ENCODE peak calls at places on chromosome 9, in five cellular contexts. One of them, this sample, is unnamed.

GRCh38 chr9:126030716-126031115 is 283.5 kb downstream of the PBX3 start:
- DNase-seq in Peyer's patch: peak; percentile 34
- DNase-seq in prostate gland: no peak
- DNase-seq in AG04450: no peak
- DNase-seq in colonic mucosa: no peak
- DNase-seq in this sample: no peak

GRCh38 chr9:17090041-17090440 is 44.8 kb upstream of the CNTLN start:
- DNase-seq in Peyer's patch: no peak
- DNase-seq in prostate gland: no peak
- DNase-seq in AG04450: no peak
- DNase-seq in colonic mucosa: no peak
- DNase-seq in this sample: no peak

GRCh38 chr9:68678430-68678829 is 26.6 kb upstream of the PIP5K1B start:
- DNase-seq in Peyer's patch: no peak
- DNase-seq in prostate gland: no peak
- DNase-seq in AG04450: no peak
- DNase-seq in colonic mucosa: no peak
- DNase-seq in this sample: peak; percentile 19

GRCh38 chr9:19161257-19162025 is 34.1 kb upstream of the PLIN2 start:
- DNase-seq in Peyer's patch: no peak
- DNase-seq in prostate gland: peak; percentile 54
- DNase-seq in AG04450: peak; percentile 81
- DNase-seq in colonic mucosa: peak; percentile 67
- DNase-seq in this sample: no peak

GRCh38 chr9:37639109-37639748 is 11.5 kb upstream of the FRMPD1 start:
- DNase-seq in Peyer's patch: no peak
- DNase-seq in prostate gland: no peak
- DNase-seq in AG04450: no peak
- DNase-seq in colonic mucosa: no peak
- DNase-seq in this sample: peak; percentile 72

GRCh38 chr9:18390393-18390792 is 83.6 kb upstream of the ADAMTSL1 start:
- DNase-seq in Peyer's patch: no peak
- DNase-seq in prostate gland: no peak
- DNase-seq in AG04450: peak; percentile 7
- DNase-seq in colonic mucosa: no peak
- DNase-seq in this sample: no peak

GRCh38 chr9:6716766-6717165 is 41.0 kb upstream of the KDM4C start:
- DNase-seq in Peyer's patch: no peak
- DNase-seq in prostate gland: no peak
- DNase-seq in AG04450: no peak
- DNase-seq in colonic mucosa: no peak
- DNase-seq in this sample: no peak

GRCh38 chr9:89278997-89279739 is 31.8 kb upstream of the CKS2 start:
- DNase-seq in Peyer's patch: no peak
- DNase-seq in prostate gland: no peak
- DNase-seq in AG04450: peak; percentile 21
- DNase-seq in colonic mucosa: peak; percentile 27
- DNase-seq in this sample: peak; percentile 68

GRCh38 chr9:38339087-38339486 is 53.4 kb upstream of the ALDH1B1 start:
- DNase-seq in Peyer's patch: no peak
- DNase-seq in prostate gland: no peak
- DNase-seq in AG04450: no peak
- DNase-seq in colonic mucosa: no peak
- DNase-seq in this sample: no peak

DNA sequence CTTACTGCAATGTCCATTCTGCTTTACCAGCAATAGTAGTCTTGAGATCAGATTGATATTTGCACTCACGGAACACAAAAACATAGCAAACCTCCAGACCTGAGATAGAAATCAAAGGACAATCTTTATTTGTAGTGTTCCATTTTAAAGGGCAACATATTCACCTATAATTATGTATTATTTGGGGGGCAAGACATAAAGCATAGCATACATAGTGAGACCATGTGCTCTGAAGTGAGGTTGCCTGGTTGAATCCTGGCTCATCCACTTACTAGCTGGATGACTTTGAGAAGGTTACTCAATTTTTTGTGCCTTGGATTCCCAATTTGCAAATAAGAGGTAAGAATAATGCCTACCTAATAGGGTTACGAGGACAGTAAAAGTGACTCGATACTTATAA is at the start of gene OR1B1:
- DNase-seq in Peyer's patch: no peak
- DNase-seq in prostate gland: no peak
- DNase-seq in AG04450: no peak
- DNase-seq in colonic mucosa: no peak
- DNase-seq in this sample: no peak
- H3K9me3 ChIP-seq in Peyer's patch: no peaks in the 10 kb centered on the region
- H3K9me3 ChIP-seq in prostate gland: no peaks in the 10 kb centered on the region
- H3K9me3 ChIP-seq in AG04450: no peaks in the 10 kb centered on the region
- H3K9me3 ChIP-seq in colonic mucosa: no peaks in the 10 kb centered on the region
- H3K9me3 ChIP-seq in this sample: no peaks in the 10 kb centered on the region

GRCh38 chr9:107108367-107108766 is 174.7 kb upstream of the RAD23B start:
- DNase-seq in Peyer's patch: no peak
- DNase-seq in prostate gland: no peak
- DNase-seq in AG04450: no peak
- DNase-seq in colonic mucosa: no peak
- DNase-seq in this sample: no peak
- H3K4me3 ChIP-seq in Peyer's patch: no peak overlapping the region
- H3K4me3 ChIP-seq in prostate gland: no peak overlapping the region
- H3K4me3 ChIP-seq in AG04450: no peak overlapping the region
- H3K4me3 ChIP-seq in colonic mucosa: no peak overlapping the region
- H3K4me3 ChIP-seq in this sample: no peak overlapping the region

DNA sequence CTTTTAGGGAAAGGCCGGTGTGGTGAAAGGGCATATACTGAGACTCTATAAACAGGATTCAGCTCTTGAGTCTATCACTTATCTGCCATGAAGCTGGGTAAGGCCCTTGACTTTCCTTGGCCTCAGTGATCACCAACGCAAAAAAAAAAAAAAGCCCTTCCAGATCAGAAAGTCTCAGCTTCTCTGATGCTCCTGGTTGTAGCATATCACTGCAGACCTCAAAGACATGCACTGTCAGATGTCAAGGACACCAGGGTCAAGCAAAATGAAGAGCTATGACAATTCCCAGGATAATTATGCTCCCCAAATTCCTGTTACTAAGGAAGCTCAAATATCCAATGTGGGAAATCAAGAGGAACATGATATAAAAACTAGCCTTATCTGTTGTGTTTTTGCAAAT is 68.3 kb upstream of the IFNE start:
- DNase-seq in Peyer's patch: no peak
- DNase-seq in prostate gland: no peak
- DNase-seq in AG04450: no peak
- DNase-seq in colonic mucosa: no peak
- DNase-seq in this sample: no peak
- H3K27me3 ChIP-seq in Peyer's patch: no peaks in the 10 kb centered on the region
- H3K27me3 ChIP-seq in prostate gland: no peaks in the 10 kb centered on the region
- H3K27me3 ChIP-seq in AG04450: no peaks in the 10 kb centered on the region
- H3K27me3 ChIP-seq in colonic mucosa: no peaks in the 10 kb centered on the region
- H3K27me3 ChIP-seq in this sample: no peaks in the 10 kb centered on the region

DNA sequence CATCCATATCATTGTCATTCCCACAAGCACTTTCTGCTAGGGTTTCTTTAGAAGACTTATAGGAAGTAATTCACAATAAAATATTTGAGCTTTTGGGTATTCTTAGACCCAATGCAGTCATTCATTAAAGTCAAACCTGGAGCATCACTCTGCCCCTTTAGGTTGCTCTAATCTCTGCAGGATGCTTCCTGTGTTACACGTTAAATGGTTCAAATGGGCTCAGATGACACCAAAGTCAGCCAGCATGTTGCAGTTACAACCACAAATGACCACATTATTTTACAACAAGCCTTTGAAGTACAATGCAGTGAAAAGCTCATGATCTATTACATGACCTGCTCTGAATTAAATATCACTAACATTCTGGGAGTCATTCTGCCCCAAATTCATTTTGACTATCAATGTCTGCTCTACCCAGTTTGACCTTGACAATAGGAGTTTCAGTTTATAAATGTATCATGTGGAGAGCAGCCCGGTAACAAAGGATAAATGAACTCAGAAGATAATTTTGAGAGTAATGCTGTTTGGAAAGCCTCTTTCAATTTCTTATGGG is 668.5 kb upstream of the DMAC1 start:
- DNase-seq in Peyer's patch: no peak
- DNase-seq in prostate gland: no peak
- DNase-seq in AG04450: no peak
- DNase-seq in colonic mucosa: no peak
- DNase-seq in this sample: no peak
- H3K9me3 ChIP-seq in Peyer's patch: no peaks in the 10 kb centered on the region
- H3K9me3 ChIP-seq in prostate gland: no peaks in the 10 kb centered on the region
- H3K9me3 ChIP-seq in AG04450: no peaks in the 10 kb centered on the region
- H3K9me3 ChIP-seq in colonic mucosa: no peaks in the 10 kb centered on the region
- H3K9me3 ChIP-seq in this sample: no peaks in the 10 kb centered on the region

GRCh38 chr9:12880406-12881016 is 105.7 kb downstream of the LURAP1L start:
- DNase-seq in Peyer's patch: no peak
- DNase-seq in prostate gland: no peak
- DNase-seq in AG04450: peak; percentile 47
- DNase-seq in colonic mucosa: no peak
- DNase-seq in this sample: no peak
- H3K4me3 ChIP-seq in Peyer's patch: no peak overlapping the region
- H3K4me3 ChIP-seq in prostate gland: no peak overlapping the region
- H3K4me3 ChIP-seq in AG04450: no peak overlapping the region
- H3K4me3 ChIP-seq in colonic mucosa: no peak overlapping the region
- H3K4me3 ChIP-seq in this sample: no peak overlapping the region

DNA sequence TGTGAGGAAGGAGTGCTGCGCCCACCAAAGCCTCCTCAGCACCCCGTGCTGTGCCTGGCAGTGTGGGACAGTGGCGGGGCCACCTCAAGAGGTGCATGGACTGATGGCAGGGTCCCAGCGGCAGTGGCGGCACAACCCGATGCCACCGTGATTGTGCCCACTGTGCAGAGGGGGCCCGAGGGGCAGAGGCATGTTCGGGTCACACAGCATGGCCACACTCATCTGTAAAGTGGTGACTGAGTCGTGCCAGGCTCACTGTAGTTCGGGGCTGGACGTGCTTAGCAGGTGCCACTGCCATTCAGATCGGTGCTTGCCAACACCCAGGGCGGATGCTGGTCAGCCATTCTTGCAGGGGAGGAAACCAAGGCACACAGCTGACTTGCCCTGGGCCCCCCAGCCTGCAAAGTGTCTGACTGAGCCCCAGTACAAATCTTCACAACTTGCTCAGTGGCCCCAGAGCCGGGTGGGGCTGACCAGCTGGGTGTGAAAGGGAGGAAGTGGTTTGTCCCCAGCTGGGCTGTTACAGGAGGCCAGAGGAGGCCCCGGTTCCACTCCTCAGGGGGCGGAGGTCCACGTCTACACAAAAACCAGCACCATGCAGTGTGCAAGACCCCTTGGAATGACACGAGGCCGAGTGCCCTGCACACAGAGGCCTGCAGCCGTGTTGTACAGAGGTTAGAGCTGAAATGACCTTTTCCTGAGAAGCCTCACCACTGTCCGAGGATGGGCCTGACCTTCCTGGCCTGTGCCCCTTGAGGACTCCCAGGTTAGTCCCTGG is 17.8 kb downstream of the FGD3 start:
- DNase-seq in Peyer's patch: no peak
- DNase-seq in prostate gland: no peak
- DNase-seq in AG04450: no peak
- DNase-seq in colonic mucosa: no peak
- DNase-seq in this sample: no peak
- H3K27me3 ChIP-seq in Peyer's patch: no peaks in the 10 kb centered on the region
- H3K27me3 ChIP-seq in prostate gland: no peaks in the 10 kb centered on the region
- H3K27me3 ChIP-seq in AG04450: no peaks in the 10 kb centered on the region
- H3K27me3 ChIP-seq in colonic mucosa: no peaks in the 10 kb centered on the region
- H3K27me3 ChIP-seq in this sample: peaks cover 14% of the 10 kb centered on the region

GRCh38 chr9:90485028-90485427 is 157.6 kb downstream of the DIRAS2 start:
- DNase-seq in Peyer's patch: no peak
- DNase-seq in prostate gland: no peak
- DNase-seq in AG04450: no peak
- DNase-seq in colonic mucosa: no peak
- DNase-seq in this sample: no peak
- H3K9me3 ChIP-seq in Peyer's patch: no peaks in the 10 kb centered on the region
- H3K9me3 ChIP-seq in prostate gland: no peaks in the 10 kb centered on the region
- H3K9me3 ChIP-seq in AG04450: no peaks in the 10 kb centered on the region
- H3K9me3 ChIP-seq in colonic mucosa: no peaks in the 10 kb centered on the region
- H3K9me3 ChIP-seq in this sample: no peaks in the 10 kb centered on the region